ENCODE peak calls at places on chromosome 13, in four cellular contexts. I, V, G and O are unnamed samples.

GRCh38 chr13:98740131-98740530 is 12.3 kb downstream of the SLC15A1 start:
- DNase-seq in V (no peak), I (no peak), G (no peak), O (no peak)

GRCh38 chr13:33285420-33286124 is at the start of gene STARD13:
- DNase-seq in I (peak; percentile 93), G (no peak), V (peak; percentile 99), O (peak; percentile 83)

GRCh38 chr13:74251778-74252519 is 117.7 kb upstream of the KLF12 start:
- DNase-seq in G (no peak), I (no peak), V (peak; percentile 46), O (no peak)

GRCh38 chr13:48615017-48615416 is 38.7 kb upstream of the CYSLTR2 start:
- DNase-seq in G (no peak), V (no peak), I (no peak), O (no peak)

GRCh38 chr13:52411629-52412028 is 5.7 kb upstream of the THSD1 start:
- DNase-seq in I (peak; percentile 57), G (no peak), V (peak; percentile 89), O (no peak)

GRCh38 chr13:83515267-83515666 is 367.0 kb downstream of the SLITRK1 start:
- DNase-seq in I (peak; percentile 45), G (no peak), V (peak; percentile 81), O (no peak)

GRCh38 chr13:39461685-39462266 is 141.2 kb downstream of the LHFPL6 start:
- DNase-seq in I (no peak), G (no peak), V (no peak), O (no peak)

GRCh38 chr13:110913322-110913721 is 1.5 kb downstream of the ANKRD10 start:
- DNase-seq in V (peak; percentile 56), I (no peak), G (no peak), O (no peak)

GRCh38 chr13:59633290-59633689 is 530.4 kb downstream of the DIAPH3 start:
- DNase-seq in I (no peak), V (no peak), G (no peak), O (no peak)

GRCh38 chr13:114043421-114044053 is 69.7 kb upstream of the C13orf46 start:
- DNase-seq in V (peak; percentile 32), G (no peak), I (no peak), O (no peak)

GRCh38 chr13:34464011-34464410 is 478.1 kb upstream of the NBEA start:
- DNase-seq in V (peak; percentile 4), G (no peak), I (no peak), O (no peak)

GRCh38 chr13:72565893-72566292 is 161.5 kb downstream of the MZT1 start:
- DNase-seq in G (no peak), V (peak; percentile 20), I (no peak), O (no peak)

GRCh38 chr13:44379885-44380284 is 6.3 kb downstream of the SERP2 start:
- DNase-seq in I (no peak), G (no peak), V (no peak), O (no peak)

GRCh38 chr13:73177911-73178565 is 119.2 kb downstream of the KLF5 start:
- DNase-seq in I (no peak), G (no peak), V (no peak), O (no peak)

GRCh38 chr13:98556417-98556816 is 20.5 kb downstream of the STK24 start:
- DNase-seq in I (no peak), G (no peak), V (no peak), O (no peak)

GRCh38 chr13:43374621-43375020 is 351.2 kb downstream of the DNAJC15 start:
- DNase-seq in I (peak; percentile 57), G (no peak), V (peak; percentile 50), O (no peak)

GRCh38 chr13:30739646-30740642 is 4.6 kb downstream of the ALOX5AP start:
- DNase-seq in G (peak; percentile 32), V (peak; percentile 94), I (peak; percentile 38), O (peak; percentile 61)

GRCh38 chr13:112781881-112782361 is 92.1 kb downstream of the ATP11A start:
- DNase-seq in V (no peak), G (no peak), I (no peak), O (no peak)

GRCh38 chr13:76654263-76654662 is 231.9 kb downstream of the KCTD12 start:
- DNase-seq in G (no peak), V (no peak), I (no peak), O (no peak)

GRCh38 chr13:41458187-41458938 is 1.0 kb downstream of the RGCC start:
- DNase-seq in I (no peak), V (no peak), G (no peak), O (no peak)

GRCh38 chr13:97715763-97716162 is 237.7 kb upstream of the IPO5 start:
- DNase-seq in G (no peak), V (no peak), I (no peak), O (no peak)

GRCh38 chr13:87677334-87678234 is 6.4 kb downstream of the SLITRK5 start:
- DNase-seq in I (no peak), G (no peak), V (no peak), O (no peak)

GRCh38 chr13:110433014-110433413 is 125.9 kb downstream of the COL4A2 start:
- DNase-seq in I (no peak), V (no peak), G (no peak), O (no peak)

GRCh38 chr13:23552171-23552570 is 18.0 kb upstream of the TNFRSF19 start:
- DNase-seq in I (no peak), G (no peak), V (no peak), O (no peak)

GRCh38 chr13:98752111-98752941 is at the start of gene SLC15A1:
- DNase-seq in G (no peak), V (no peak), I (no peak), O (no peak)

GRCh38 chr13:31706105-31706504 is 33.2 kb upstream of the RXFP2 start:
- DNase-seq in V (no peak), G (no peak), I (no peak), O (no peak)

GRCh38 chr13:101977475-101977874 is 424.4 kb downstream of the FGF14 start:
- DNase-seq in V (no peak), I (no peak), G (no peak), O (no peak)

GRCh38 chr13:79405501-79405830 is 589 bp downstream of the RBM26 start:
- DNase-seq in G (no peak), I (no peak), V (peak; percentile 33), O (no peak)

GRCh38 chr13:27321619-27322385 is 51.2 kb downstream of the RASL11A start:
- DNase-seq in V (no peak), G (no peak), I (no peak), O (no peak)

GRCh38 chr13:40064723-40065122 is 409.3 kb downstream of the COG6 start:
- DNase-seq in V (peak; percentile 99), I (peak; percentile 97), G (no peak), O (peak; percentile 86)

GRCh38 chr13:84658881-84659661 is 776.8 kb upstream of the SLITRK1 start:
- DNase-seq in I (no peak), G (no peak), V (no peak), O (no peak)

GRCh38 chr13:86882107-86882506 is 789.1 kb upstream of the SLITRK5 start:
- DNase-seq in V (no peak), G (no peak), I (no peak), O (no peak)